ENCODE peak calls at places on chromosomes 11 and 22, in nine cellular contexts. One of them, this sample, is unnamed.

GRCh38 chr11:124570160-124570559 is 363 bp downstream of the OR8A1 start:
- DNase-seq in neural progenitor cell: no peak
- DNase-seq in fibroblast of lung: no peak
- DNase-seq in heart left ventricle: no peak
- DNase-seq in endodermal cell: no peak
- DNase-seq in endothelial cell of umbilical vein: no peak
- DNase-seq in lung: no peak
- DNase-seq in fibroblast of mammary gland: no peak
- DNase-seq in fibroblast of villous mesenchyme: no peak
- DNase-seq in this sample: no peak

GRCh38 chr11:34240150-34240494 is 117.7 kb downstream of the ABTB2 start:
- DNase-seq in endodermal cell: peak; percentile 50
- DNase-seq in fibroblast of mammary gland: no peak
- DNase-seq in lung: no peak
- DNase-seq in neural progenitor cell: no peak
- DNase-seq in fibroblast of lung: peak; percentile 20
- DNase-seq in heart left ventricle: no peak
- DNase-seq in endothelial cell of umbilical vein: no peak
- DNase-seq in fibroblast of villous mesenchyme: no peak
- DNase-seq in this sample: no peak

GRCh38 chr11:32400196-32400595 is 35.1 kb downstream of the WT1 start:
- DNase-seq in endothelial cell of umbilical vein: no peak
- DNase-seq in fibroblast of mammary gland: peak; percentile 29
- DNase-seq in neural progenitor cell: no peak
- DNase-seq in lung: no peak
- DNase-seq in heart left ventricle: no peak
- DNase-seq in fibroblast of villous mesenchyme: peak; percentile 84
- DNase-seq in endodermal cell: peak; percentile 70
- DNase-seq in fibroblast of lung: peak; percentile 49
- DNase-seq in this sample: no peak

GRCh38 chr22:28146401-28147304 is 227.6 kb upstream of the PITPNB start:
- DNase-seq in fibroblast of mammary gland: peak; percentile 9
- DNase-seq in fibroblast of villous mesenchyme: no peak
- DNase-seq in endothelial cell of umbilical vein: no peak
- DNase-seq in heart left ventricle: no peak
- DNase-seq in endodermal cell: no peak
- DNase-seq in lung: no peak
- DNase-seq in neural progenitor cell: no peak
- DNase-seq in fibroblast of lung: peak; percentile 64
- DNase-seq in this sample: peak; percentile 33

GRCh38 chr11:90855531-90855930 is 632.7 kb upstream of the CHORDC1 start:
- DNase-seq in heart left ventricle: no peak
- DNase-seq in fibroblast of mammary gland: no peak
- DNase-seq in neural progenitor cell: no peak
- DNase-seq in endodermal cell: no peak
- DNase-seq in lung: no peak
- DNase-seq in fibroblast of lung: no peak
- DNase-seq in endothelial cell of umbilical vein: no peak
- DNase-seq in fibroblast of villous mesenchyme: no peak
- DNase-seq in this sample: no peak

GRCh38 chr11:126484266-126484665 is 128.8 kb downstream of the ST3GAL4 start:
- DNase-seq in neural progenitor cell: no peak
- DNase-seq in endodermal cell: no peak
- DNase-seq in fibroblast of mammary gland: peak; percentile 46
- DNase-seq in heart left ventricle: no peak
- DNase-seq in lung: no peak
- DNase-seq in fibroblast of lung: peak; percentile 87
- DNase-seq in fibroblast of villous mesenchyme: peak; percentile 83
- DNase-seq in endothelial cell of umbilical vein: no peak
- DNase-seq in this sample: peak; percentile 76

GRCh38 chr11:47863189-47863892 is 15.2 kb upstream of the NUP160 start:
- DNase-seq in fibroblast of lung: peak; percentile 73
- DNase-seq in lung: no peak
- DNase-seq in neural progenitor cell: no peak
- DNase-seq in endodermal cell: no peak
- DNase-seq in fibroblast of villous mesenchyme: peak; percentile 97
- DNase-seq in fibroblast of mammary gland: peak; percentile 89
- DNase-seq in heart left ventricle: no peak
- DNase-seq in endothelial cell of umbilical vein: no peak
- DNase-seq in this sample: peak; percentile 78

GRCh38 chr11:78645226-78646202 is 70.8 kb upstream of the NARS2 start:
- DNase-seq in fibroblast of villous mesenchyme: peak; percentile 71
- DNase-seq in fibroblast of mammary gland: peak; percentile 70
- DNase-seq in heart left ventricle: peak; percentile 76
- DNase-seq in neural progenitor cell: peak; percentile 73
- DNase-seq in lung: peak; percentile 71
- DNase-seq in endodermal cell: peak; percentile 97
- DNase-seq in fibroblast of lung: peak; percentile 47
- DNase-seq in endothelial cell of umbilical vein: peak; percentile 60
- DNase-seq in this sample: peak; percentile 70

GRCh38 chr11:68380786-68381622 is 68.6 kb downstream of the LRP5 start:
- DNase-seq in lung: no peak
- DNase-seq in neural progenitor cell: no peak
- DNase-seq in heart left ventricle: peak; percentile 66
- DNase-seq in endothelial cell of umbilical vein: peak; percentile 55
- DNase-seq in fibroblast of villous mesenchyme: peak; percentile 38
- DNase-seq in fibroblast of mammary gland: no peak
- DNase-seq in fibroblast of lung: peak; percentile 53
- DNase-seq in endodermal cell: no peak
- DNase-seq in this sample: no peak

GRCh38 chr11:16788141-16789060 is 50.0 kb downstream of the C11orf58 start:
- DNase-seq in fibroblast of mammary gland: peak; percentile 88
- DNase-seq in neural progenitor cell: peak; percentile 81
- DNase-seq in endodermal cell: peak; percentile 94
- DNase-seq in endothelial cell of umbilical vein: peak; percentile 81
- DNase-seq in fibroblast of villous mesenchyme: peak; percentile 68
- DNase-seq in lung: peak; percentile 65
- DNase-seq in heart left ventricle: peak; percentile 82
- DNase-seq in fibroblast of lung: peak; percentile 85
- DNase-seq in this sample: peak; percentile 80

GRCh38 chr11:95308512-95309035 is 77.6 kb upstream of the SESN3 start:
- DNase-seq in fibroblast of lung: no peak
- DNase-seq in fibroblast of mammary gland: no peak
- DNase-seq in endothelial cell of umbilical vein: no peak
- DNase-seq in heart left ventricle: no peak
- DNase-seq in neural progenitor cell: no peak
- DNase-seq in endodermal cell: no peak
- DNase-seq in lung: no peak
- DNase-seq in fibroblast of villous mesenchyme: no peak
- DNase-seq in this sample: no peak

GRCh38 chr11:95304777-95305176 is 73.8 kb upstream of the SESN3 start:
- DNase-seq in lung: no peak
- DNase-seq in heart left ventricle: no peak
- DNase-seq in fibroblast of mammary gland: no peak
- DNase-seq in fibroblast of lung: no peak
- DNase-seq in endodermal cell: no peak
- DNase-seq in fibroblast of villous mesenchyme: no peak
- DNase-seq in neural progenitor cell: no peak
- DNase-seq in endothelial cell of umbilical vein: no peak
- DNase-seq in this sample: no peak

GRCh38 chr11:95307310-95307709 is 76.3 kb upstream of the SESN3 start:
- DNase-seq in fibroblast of mammary gland: no peak
- DNase-seq in endodermal cell: no peak
- DNase-seq in endothelial cell of umbilical vein: no peak
- DNase-seq in heart left ventricle: no peak
- DNase-seq in lung: no peak
- DNase-seq in fibroblast of lung: no peak
- DNase-seq in fibroblast of villous mesenchyme: no peak
- DNase-seq in neural progenitor cell: no peak
- DNase-seq in this sample: no peak

GRCh38 chr11:95306816-95307215 is 75.8 kb upstream of the SESN3 start:
- DNase-seq in lung: no peak
- DNase-seq in endothelial cell of umbilical vein: no peak
- DNase-seq in fibroblast of mammary gland: no peak
- DNase-seq in fibroblast of lung: no peak
- DNase-seq in fibroblast of villous mesenchyme: no peak
- DNase-seq in endodermal cell: no peak
- DNase-seq in heart left ventricle: no peak
- DNase-seq in neural progenitor cell: no peak
- DNase-seq in this sample: no peak

DNA sequence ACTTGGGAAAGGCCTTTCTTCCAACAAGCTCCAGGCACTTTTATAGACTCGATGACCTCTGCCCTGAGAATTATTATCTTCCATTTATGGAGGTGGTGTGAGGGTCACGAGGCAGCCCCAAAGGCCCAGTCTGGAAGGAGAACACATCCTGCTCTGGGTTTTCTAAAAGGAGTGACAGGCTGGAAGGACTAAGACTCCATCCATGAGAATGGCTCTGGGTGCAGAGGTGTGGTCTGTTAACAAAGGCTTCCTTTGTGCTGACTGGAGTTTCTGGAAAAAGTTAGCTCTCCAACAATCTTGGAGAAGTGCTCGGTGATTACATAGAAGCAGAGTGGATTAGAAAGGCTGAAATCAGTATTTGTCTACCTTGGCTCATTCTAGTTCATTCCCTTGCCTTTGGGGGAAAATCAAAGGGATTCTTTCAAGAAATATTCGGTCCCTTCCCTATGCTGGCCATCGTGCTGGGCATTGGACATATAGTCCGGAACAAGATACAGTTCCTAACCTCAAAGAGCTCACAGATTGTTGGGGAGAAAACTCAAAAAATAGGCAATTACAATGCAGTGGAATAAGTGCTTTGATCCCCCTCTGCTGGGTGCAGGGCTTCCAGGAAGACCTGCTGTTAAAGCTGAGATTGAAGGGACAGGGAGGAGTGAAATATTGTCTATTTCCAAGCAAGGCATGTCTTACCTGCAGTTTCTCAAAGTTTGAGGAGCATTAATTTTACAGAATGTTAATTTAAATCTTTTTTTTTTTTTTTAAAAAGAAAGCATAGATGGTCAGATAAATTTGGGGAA is 74.9 kb upstream of the SESN3 start:
- DNase-seq in fibroblast of lung: no peak
- DNase-seq in endodermal cell: no peak
- DNase-seq in fibroblast of mammary gland: no peak
- DNase-seq in endothelial cell of umbilical vein: no peak
- DNase-seq in fibroblast of villous mesenchyme: no peak
- DNase-seq in neural progenitor cell: no peak
- DNase-seq in heart left ventricle: no peak
- DNase-seq in lung: no peak
- DNase-seq in this sample: no peak
- TF ChIP-seq CTCF in fibroblast of lung: no peak
- TF ChIP-seq CTCF in endodermal cell: no peak
- TF ChIP-seq CTCF in fibroblast of mammary gland: no peak
- TF ChIP-seq CTCF in endothelial cell of umbilical vein: no peak
- TF ChIP-seq CTCF in fibroblast of villous mesenchyme: no peak
- TF ChIP-seq CTCF in neural progenitor cell: no peak
- TF ChIP-seq CTCF in heart left ventricle: no peak
- TF ChIP-seq CTCF in lung: no peak
- TF ChIP-seq CTCF in this sample: no peak

DNA sequence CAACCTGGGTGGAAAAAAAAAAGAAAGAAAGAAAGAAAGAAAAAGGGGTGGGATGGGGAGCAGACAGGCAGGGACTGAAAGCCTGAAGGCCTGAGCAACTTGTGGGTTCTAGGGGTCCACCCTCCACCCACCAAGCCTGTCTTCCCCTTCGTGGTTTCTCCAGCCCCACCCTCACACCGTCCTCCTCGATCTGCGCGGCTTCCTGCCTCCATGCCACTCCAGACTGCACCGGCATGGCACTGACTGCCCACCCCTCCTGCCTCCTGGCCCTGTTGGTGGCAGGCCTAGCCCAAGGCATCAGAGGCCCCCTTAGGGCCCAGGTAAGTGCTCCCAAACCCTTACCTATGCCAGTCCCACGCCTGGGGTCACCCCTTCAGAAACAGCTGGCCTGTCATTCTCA is at the start of gene CTSW:
- DNase-seq in fibroblast of mammary gland: no peak
- DNase-seq in lung: no peak
- DNase-seq in fibroblast of lung: no peak
- DNase-seq in endothelial cell of umbilical vein: no peak
- DNase-seq in neural progenitor cell: no peak
- DNase-seq in heart left ventricle: peak; percentile 63
- DNase-seq in endodermal cell: no peak
- DNase-seq in fibroblast of villous mesenchyme: no peak
- DNase-seq in this sample: no peak
- H3K4me3 ChIP-seq in fibroblast of mammary gland: no peak within 1 kb of the TSS
- H3K4me3 ChIP-seq in lung: no peak within 1 kb of the TSS
- H3K4me3 ChIP-seq in fibroblast of lung: no peak within 1 kb of the TSS
- H3K4me3 ChIP-seq in endothelial cell of umbilical vein: no peak within 1 kb of the TSS
- H3K4me3 ChIP-seq in neural progenitor cell: no peak within 1 kb of the TSS
- H3K4me3 ChIP-seq in heart left ventricle: no peak within 1 kb of the TSS
- H3K4me3 ChIP-seq in endodermal cell: no peak within 1 kb of the TSS
- H3K4me3 ChIP-seq in fibroblast of villous mesenchyme: no peak within 1 kb of the TSS
- H3K4me3 ChIP-seq in this sample: no peak within 1 kb of the TSS

DNA sequence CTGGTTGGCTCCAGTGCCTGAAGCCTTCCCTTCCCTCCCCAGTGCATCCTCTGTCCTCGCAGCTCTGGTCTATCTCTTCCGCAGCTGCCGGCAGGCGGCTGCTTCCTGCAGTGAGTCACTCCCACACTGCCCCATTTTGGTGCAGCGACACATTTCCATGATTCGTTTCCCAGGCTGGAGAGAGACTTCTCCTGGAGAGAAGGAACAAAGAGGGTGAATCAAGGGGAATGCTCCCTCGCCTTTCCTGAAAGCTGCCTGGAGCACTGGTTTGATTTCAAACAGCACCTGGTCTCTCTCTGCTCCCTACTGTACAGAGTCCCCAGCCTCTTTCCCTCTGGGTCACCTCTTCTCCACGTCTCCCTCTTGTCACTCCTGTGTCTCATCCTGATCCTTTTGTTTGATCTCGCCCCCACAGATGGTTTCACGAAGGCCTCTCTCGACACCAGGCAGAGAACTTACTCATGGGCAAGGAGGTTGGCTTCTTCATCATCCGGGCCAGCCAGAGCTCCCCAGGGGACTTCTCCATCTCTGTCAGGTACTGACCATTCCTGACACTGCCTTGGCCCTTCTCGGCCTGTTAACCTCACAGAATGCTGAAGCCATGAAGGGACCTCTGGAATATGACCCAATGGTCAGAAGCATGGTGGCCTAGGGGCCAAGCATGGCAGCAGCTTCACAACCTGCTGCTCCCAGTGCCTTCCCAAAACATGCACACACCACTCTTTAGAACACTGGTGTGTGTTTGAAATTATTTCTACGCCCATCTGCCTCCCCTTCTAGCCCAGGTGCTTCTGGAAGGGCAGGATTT is at the start of gene TMA7B:
- DNase-seq in fibroblast of villous mesenchyme: peak; percentile 58
- DNase-seq in fibroblast of mammary gland: peak; percentile 71
- DNase-seq in heart left ventricle: no peak
- DNase-seq in neural progenitor cell: peak; percentile 61
- DNase-seq in fibroblast of lung: peak; percentile 74
- DNase-seq in endothelial cell of umbilical vein: peak; percentile 40
- DNase-seq in endodermal cell: peak; percentile 85
- DNase-seq in lung: no peak
- DNase-seq in this sample: peak; percentile 69
- TF ChIP-seq CTCF in fibroblast of villous mesenchyme: peak; percentile 47
- TF ChIP-seq CTCF in fibroblast of mammary gland: peak; percentile 44
- TF ChIP-seq CTCF in heart left ventricle: no peak
- TF ChIP-seq CTCF in neural progenitor cell: peak; percentile 30
- TF ChIP-seq CTCF in fibroblast of lung: peak; percentile 48
- TF ChIP-seq CTCF in endothelial cell of umbilical vein: peak; percentile 22
- TF ChIP-seq CTCF in endodermal cell: peak; percentile 69
- TF ChIP-seq CTCF in lung: no peak
- TF ChIP-seq CTCF in this sample: peak; percentile 56

DNA sequence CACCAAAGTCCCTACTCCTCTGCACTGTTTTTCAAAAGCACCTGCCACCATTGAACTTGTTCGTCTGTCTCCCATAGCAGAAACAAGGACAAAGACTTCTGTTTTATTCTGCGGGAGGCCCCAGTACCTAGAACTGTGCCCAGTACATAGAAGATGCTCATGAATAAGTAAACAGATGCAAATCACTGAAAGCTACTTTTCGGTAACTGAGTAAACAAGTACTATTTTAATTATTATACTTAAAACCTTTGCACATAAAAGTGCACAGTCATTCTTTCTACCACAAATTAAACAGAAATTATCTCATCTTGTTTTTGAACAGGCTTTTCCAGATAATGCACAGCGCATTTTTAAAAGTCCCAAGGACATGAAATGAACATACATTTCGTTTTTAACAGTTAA is 3.8 kb downstream of the NAP1L4 start:
- DNase-seq in heart left ventricle: no peak
- DNase-seq in endodermal cell: no peak
- DNase-seq in endothelial cell of umbilical vein: peak; percentile 50
- DNase-seq in fibroblast of lung: peak; percentile 9
- DNase-seq in neural progenitor cell: no peak
- DNase-seq in fibroblast of mammary gland: no peak
- DNase-seq in lung: no peak
- DNase-seq in fibroblast of villous mesenchyme: peak; percentile 25
- DNase-seq in this sample: no peak
- H3K4me3 ChIP-seq in heart left ventricle: peak overlapping the region; percentile 95
- H3K4me3 ChIP-seq in endodermal cell: peak overlapping the region; percentile 96
- H3K4me3 ChIP-seq in endothelial cell of umbilical vein: no peak overlapping the region
- H3K4me3 ChIP-seq in fibroblast of lung: no peak overlapping the region
- H3K4me3 ChIP-seq in neural progenitor cell: no peak overlapping the region
- H3K4me3 ChIP-seq in fibroblast of mammary gland: no peak overlapping the region
- H3K4me3 ChIP-seq in lung: no peak overlapping the region
- H3K4me3 ChIP-seq in fibroblast of villous mesenchyme: peak overlapping the region; percentile 78
- H3K4me3 ChIP-seq in this sample: no peak overlapping the region